ENCODE peak calls at places on chromosomes 11 and 22, in seven cellular contexts. J is gastrocnemius medialis, E is spleen, Z is HAP-1, Y is uterus, T is GM23338, D is endodermal cell. X is an unnamed sample. For H3K4me1 and H3K36me3, the result is how much of the 10 kb centered on the place peaks cover.

GRCh38 chr11:69489031-69489745 is 7.7 kb downstream of the LINC01488 start:
- DNase-seq in E (peak), J (no peak), T (no peak), Y (no peak), Z (no peak), D (no peak), X (no peak)

GRCh38 chr11:13135385-13136271 is 126.5 kb downstream of the RASSF10 start:
- DNase-seq in Y (no peak), D (no peak), Z (no peak), T (peak), J (no peak), E (no peak), X (no peak)

GRCh38 chr11:10657308-10658271 is 36.0 kb downstream of the IRAG1 start:
- DNase-seq in Y (no peak), E (no peak), T (peak), Z (peak), D (no peak), J (no peak), X (no peak)

GRCh38 chr22:35172452-35172851 is 84.8 kb upstream of the HMGXB4 start:
- DNase-seq in D (no peak), J (no peak), Z (no peak), Y (no peak), T (no peak), E (no peak), X (peak)

GRCh38 chr11:113781682-113782081 is 2.1 kb downstream of the CLDN25 start:
- DNase-seq in T (peak), J (no peak), D (peak), E (no peak), Z (no peak), Y (no peak), X (no peak)

GRCh38 chr11:112608466-112608865 is 347.8 kb upstream of the PLET1 start:
- DNase-seq in T (no peak), E (no peak), Z (no peak), Y (no peak), D (no peak), J (no peak), X (no peak)

GRCh38 chr11:115316682-115317081 is 187.5 kb downstream of the CADM1 start:
- DNase-seq in T (no peak), E (no peak), Y (no peak), Z (no peak), D (no peak), J (no peak), X (no peak)

GRCh38 chr11:4454031-4454430 is 4.9 kb downstream of the OR52K2 start:
- DNase-seq in D (no peak), E (no peak), Y (no peak), Z (no peak), J (no peak), T (no peak), X (no peak)

GRCh38 chr11:86579406-86579731 is 93.0 kb downstream of the ME3 start:
- DNase-seq in E (no peak), J (peak), T (no peak), Y (no peak), Z (no peak), D (no peak), X (no peak)

GRCh38 chr22:32475428-32476010 is 908 bp downstream of the FBXO7 start:
- DNase-seq in E (peak), Z (peak), Y (peak), T (peak), J (peak), D (peak), X (no peak)

GRCh38 chr11:119488256-119488995 is 65.5 kb upstream of the THY1 start:
- DNase-seq in Y (peak), J (no peak), T (no peak), D (peak), E (no peak), Z (no peak), X (no peak)

GRCh38 chr11:30489076-30489475 is 97.1 kb downstream of the MPPED2 start:
- DNase-seq in Y (no peak), T (no peak), J (no peak), E (no peak), Z (no peak), D (no peak), X (no peak)

GRCh38 chr22:18065256-18065655 is 12.5 kb upstream of the PEX26 start:
- DNase-seq in J (no peak), E (peak), T (peak), Z (no peak), D (peak), Y (no peak), X (peak)

GRCh38 chr22:24465975-24466374 is 29.2 kb upstream of the UPB1 start:
- DNase-seq in T (no peak), J (no peak), D (no peak), Z (no peak), Y (no peak), E (no peak), X (no peak)

GRCh38 chr22:36356708-36357694 is 30.8 kb downstream of the MYH9 start:
- DNase-seq in E (no peak), J (no peak), T (no peak), Z (no peak), D (no peak), Y (no peak), X (no peak)

GRCh38 chr22:36351921-36352774 is 35.6 kb downstream of the MYH9 start:
- DNase-seq in Y (no peak), J (no peak), D (peak), E (no peak), Z (no peak), T (no peak), X (no peak)

GRCh38 chr22:36352775-36353507 is 34.8 kb downstream of the MYH9 start:
- DNase-seq in D (no peak), T (peak), Y (no peak), J (no peak), Z (no peak), E (no peak), X (no peak)

GRCh38 chr22:36355894-36356293 is 31.9 kb downstream of the MYH9 start:
- DNase-seq in Y (no peak), J (no peak), T (no peak), Z (no peak), D (no peak), E (no peak), X (no peak)

DNA sequence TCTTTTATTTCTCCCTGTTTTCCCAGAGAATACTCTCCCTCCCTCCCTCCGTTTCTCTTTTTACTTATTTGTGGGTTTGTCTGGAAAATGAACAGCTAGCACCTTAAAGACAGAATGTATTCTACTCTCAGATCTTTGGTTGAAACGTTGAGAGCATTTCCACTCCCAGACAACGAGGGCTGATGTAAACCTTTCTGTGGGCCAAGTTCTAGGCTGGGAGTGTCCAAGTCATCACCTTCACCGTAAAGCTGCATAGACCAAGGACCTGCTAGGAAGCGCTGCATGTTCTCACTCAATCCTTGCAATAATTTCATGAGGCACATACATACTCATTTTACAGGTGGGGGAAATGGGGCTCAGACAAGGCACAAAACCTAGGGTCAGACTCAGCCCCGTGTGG is 32.4 kb downstream of the MYH9 start:
- DNase-seq in J (no peak), Y (no peak), Z (no peak), T (no peak), D (no peak), E (no peak), X (no peak)
- H3K4me1 ChIP-seq in J (half or more), Y (half or more), Z (under half), T (half or more), D (under half), E (half or more), X (half or more)

GRCh38 chr11:18329196-18329870 is 7.0 kb downstream of the GTF2H1 start:
- DNase-seq in T (no peak), Z (no peak), E (no peak), D (no peak), J (no peak), Y (no peak), X (no peak)

GRCh38 chr11:18330921-18331320 is 8.6 kb downstream of the GTF2H1 start:
- DNase-seq in T (no peak), E (no peak), Z (no peak), D (no peak), J (no peak), Y (no peak), X (no peak)

GRCh38 chr11:18332891-18333290 is 10.5 kb downstream of the GTF2H1 start:
- DNase-seq in T (no peak), Z (no peak), D (no peak), Y (no peak), J (no peak), E (no peak), X (no peak)

DNA sequence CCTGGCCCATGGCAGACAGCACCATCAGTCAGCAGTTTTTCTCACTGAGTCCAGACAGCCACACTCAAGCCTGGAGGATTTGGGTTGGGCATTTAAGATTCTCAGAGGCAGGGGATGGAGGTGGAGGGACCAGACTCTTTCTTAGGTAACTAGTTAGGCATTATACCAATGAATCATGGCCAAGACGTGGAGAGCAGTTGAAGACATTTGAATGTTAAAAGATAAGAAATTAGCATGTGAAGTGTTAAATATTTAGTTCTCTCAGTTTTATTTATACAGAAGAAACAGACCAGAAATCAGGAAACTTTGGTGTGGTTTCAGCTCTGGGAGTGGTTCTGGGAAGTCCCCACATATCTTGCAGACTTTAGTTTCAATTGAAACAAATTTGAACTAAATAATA is 9.9 kb downstream of the GTF2H1 start:
- DNase-seq in Y (no peak), J (no peak), T (peak), Z (no peak), E (no peak), D (no peak), X (no peak)
- H3K36me3 ChIP-seq in Y (under half), J (half or more), T (under half), Z (under half), E (half or more), D (half or more), X (half or more)

DNA sequence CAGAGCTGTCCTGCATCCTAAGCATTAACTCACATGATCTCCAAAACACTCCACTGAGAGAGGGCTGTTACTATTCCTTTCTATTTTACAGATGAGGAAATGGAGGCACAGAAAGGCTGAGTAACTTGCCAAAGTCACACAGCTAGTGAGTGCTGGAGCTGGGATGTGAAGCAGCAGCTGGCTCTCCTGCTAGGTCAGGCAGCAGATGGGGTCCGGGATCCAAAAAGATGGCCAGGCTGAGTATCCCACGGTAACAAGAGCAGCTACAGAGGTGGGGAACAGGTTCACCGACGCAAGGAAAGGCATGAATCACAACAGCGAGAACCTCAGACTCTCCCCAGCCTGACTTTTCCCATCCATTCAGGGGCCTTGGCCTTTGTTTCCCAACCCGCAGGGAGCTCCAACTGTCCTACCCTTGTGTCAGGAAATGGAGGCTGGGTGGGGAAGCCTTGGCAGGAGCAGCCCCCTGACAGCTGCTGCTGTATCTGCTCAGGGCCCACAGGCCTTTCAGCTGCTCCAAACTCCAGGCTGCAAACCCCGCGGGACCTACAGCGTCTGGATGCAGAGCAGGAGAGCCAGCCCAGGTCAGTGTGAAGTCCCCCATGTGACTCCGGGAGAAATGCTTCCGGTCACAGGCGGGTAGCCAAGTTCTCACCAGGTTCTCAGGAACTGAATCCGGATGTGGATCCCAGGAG is 29.5 kb downstream of the DKK3 start:
- DNase-seq in Z (no peak), E (peak), Y (peak), D (peak), T (no peak), J (peak), X (peak)
- H3K4me1 ChIP-seq in Z (under half), E (under half), Y (under half), D (under half), T (under half), J (under half), X (half or more)

GRCh38 chr22:40401981-40402406 is 31.6 kb downstream of the SGSM3 start:
- DNase-seq in J (no peak), D (no peak), Y (no peak), T (no peak), Z (no peak), E (no peak), X (no peak)
- H3K36me3 ChIP-seq in J (under half), D (under half), Y (under half), T (under half), Z (under half), E (half or more), X (under half)

DNA sequence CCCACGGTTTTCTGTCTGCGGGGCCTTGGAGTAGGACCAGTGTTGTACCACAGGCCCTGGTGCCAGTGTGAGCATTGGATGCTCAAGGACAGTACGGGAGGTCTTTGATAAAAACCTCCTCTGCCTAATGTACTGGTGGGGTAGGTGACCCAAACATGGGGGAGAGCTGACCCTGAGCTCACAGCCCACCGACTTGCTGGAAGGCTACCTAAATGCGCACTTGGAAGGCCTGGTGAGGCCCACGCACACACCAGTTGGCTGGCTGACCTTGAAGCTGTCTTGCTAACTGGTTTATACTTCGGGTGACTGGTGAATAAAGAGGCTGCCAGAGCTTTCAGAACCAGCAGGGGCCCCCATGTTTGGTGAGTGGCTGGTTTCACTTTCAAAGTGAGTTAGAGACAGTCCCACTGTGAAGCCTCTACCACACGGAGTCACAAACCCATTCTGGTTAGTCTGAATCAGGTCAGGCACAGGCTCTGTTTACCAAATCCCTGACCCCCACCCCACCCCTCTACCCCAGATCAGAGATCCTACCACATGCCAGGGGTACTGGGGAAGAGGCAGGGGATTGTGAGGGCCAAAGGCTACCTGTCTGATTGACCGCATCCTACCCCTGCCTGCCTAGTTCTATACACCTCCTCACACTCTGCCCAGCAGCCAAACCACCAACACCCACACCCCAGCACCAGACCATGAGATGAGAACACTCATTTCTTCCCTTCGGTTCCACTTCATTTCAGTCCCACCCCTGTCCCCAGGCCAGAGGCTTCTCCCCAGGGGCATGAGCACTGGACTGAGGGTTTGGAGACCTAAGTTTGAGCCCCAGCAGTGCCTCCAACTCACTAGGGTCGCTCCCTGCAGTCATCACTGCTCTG is 12.7 kb upstream of the IL2RB start:
- DNase-seq in J (no peak), Z (no peak), D (no peak), Y (no peak), T (no peak), E (peak), X (no peak)
- H3K4me1 ChIP-seq in J (under half), Z (under half), D (under half), Y (under half), T (under half), E (half or more), X (under half)

DNA sequence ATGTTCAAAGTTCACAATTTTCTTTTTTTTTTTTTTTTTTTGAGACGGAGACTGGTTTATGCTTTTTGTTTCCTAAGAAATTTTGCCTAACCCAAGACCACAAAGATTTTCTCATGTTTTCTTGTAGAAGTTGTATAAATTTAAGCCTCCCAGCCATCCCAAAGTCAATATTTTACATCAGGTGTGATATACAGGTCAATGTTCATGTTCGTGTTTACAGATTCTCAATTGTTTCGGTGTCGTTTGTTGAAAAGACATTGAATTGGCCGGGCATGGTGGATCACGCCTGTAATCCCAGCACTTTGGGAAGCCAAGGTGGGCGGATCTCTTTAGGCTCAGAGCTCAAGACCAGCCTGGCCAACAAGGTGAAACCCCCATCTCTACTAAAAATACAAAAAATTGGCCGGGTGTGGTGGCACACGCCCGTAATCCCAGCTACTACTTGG is 15.4 kb downstream of the FRMD8 start:
- DNase-seq in D (no peak), E (no peak), J (no peak), Z (no peak), T (no peak), Y (no peak), X (no peak)
- H3K36me3 ChIP-seq in D (under half), E (half or more), J (half or more), Z (under half), T (under half), Y (under half), X (half or more)

DNA sequence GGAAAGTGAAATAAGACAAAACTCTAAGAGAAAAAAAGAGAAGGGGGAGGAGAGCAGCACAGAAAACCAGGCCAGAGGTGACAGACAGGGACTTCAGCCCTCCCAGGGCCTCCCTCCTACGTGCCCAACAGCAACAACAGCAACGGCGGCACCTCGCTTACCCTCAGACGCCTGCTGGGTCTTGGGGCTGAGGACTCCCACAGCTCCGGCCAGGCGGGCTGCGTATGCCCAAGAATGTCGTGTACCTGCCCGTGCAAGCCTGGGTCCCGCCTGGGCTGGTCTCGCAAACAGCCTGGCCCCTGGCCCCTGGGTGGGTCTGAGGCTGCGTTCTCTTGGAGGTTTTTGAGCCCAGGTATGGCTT is 30.5 kb downstream of the ARAP1 start:
- DNase-seq in E (peak), Z (no peak), D (peak), J (no peak), T (no peak), Y (no peak), X (peak)
- H3K4me1 ChIP-seq in E (half or more), Z (under half), D (under half), J (under half), T (under half), Y (under half), X (half or more)

DNA sequence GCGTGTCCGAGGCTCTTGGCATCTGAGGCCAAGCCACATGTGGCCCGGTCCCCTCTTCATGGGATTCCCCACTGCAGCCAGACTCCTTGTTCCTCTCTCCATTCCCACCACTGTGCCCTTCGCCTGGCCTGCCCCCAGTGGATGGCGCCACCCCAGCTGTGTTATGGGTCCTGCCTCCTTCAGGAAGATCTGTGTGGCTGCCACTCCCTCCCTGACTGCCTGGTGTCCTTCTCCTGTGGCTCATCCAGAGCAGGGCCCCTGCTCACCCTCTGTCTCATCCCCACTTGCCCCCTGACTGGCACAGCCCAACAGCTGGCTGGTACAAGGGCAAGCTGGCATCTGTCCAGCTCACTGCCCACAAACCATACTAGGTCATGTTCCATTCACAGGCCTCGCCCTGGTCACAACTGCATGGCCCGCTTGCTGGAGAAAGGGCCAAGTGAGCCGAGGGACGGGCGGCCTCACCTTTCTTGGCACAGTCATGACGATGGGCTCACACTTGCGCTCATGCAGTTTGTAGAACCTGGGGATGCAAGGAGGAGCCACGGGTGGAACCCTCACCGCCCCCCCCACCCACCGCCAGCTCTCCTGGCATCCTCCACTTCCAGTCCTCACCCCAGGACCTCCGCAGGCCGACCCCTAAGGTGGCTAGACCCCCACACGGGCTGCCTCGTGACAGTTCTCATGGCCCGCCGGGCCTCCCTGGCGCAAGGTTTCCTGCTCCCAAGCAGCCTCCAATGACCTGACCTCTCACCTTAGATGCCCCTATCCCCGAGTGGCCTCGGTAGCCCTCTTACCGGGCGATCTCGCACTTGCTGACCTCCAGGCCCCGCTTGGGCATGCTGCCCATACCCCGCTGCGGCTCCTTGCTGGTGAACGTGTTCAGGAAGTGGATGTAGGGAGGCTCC is 2.1 kb upstream of the PTPRCAP start:
- DNase-seq in D (peak), Y (peak), J (no peak), E (no peak), Z (no peak), T (peak), X (no peak)
- H3K36me3 ChIP-seq in D (under half), Y (under half), J (under half), E (half or more), Z (under half), T (under half), X (under half)

GRCh38 chr11:45798793-45799441 is 6.0 kb upstream of the SLC35C1 start:
- DNase-seq in J (no peak), Y (no peak), D (no peak), T (no peak), Z (no peak), E (peak), X (peak)

GRCh38 chr11:45800261-45800660 is 4.7 kb upstream of the SLC35C1 start:
- DNase-seq in D (no peak), T (no peak), J (no peak), Z (no peak), E (no peak), Y (no peak), X (no peak)

GRCh38 chr11:45801723-45802315 is 3.1 kb upstream of the SLC35C1 start:
- DNase-seq in T (peak), E (no peak), Z (no peak), D (no peak), J (no peak), Y (no peak), X (no peak)

GRCh38 chr11:45796461-45796861 is 8.5 kb upstream of the SLC35C1 start:
- DNase-seq in J (no peak), Z (no peak), D (no peak), Y (no peak), T (no peak), E (no peak), X (no peak)

GRCh38 chr11:45799562-45799961 is 5.4 kb upstream of the SLC35C1 start:
- DNase-seq in T (no peak), E (no peak), Y (no peak), D (no peak), Z (no peak), J (no peak), X (no peak)
- H3K4me1 ChIP-seq in T (under half), E (under half), Y (under half), D (under half), Z (under half), J (under half), X (under half)

X was measured in upper lobe of right lung.